ENCODE peak calls at places on chromosomes 11 and 22, in nine cellular contexts. U, E, W, Z, O, Y, Q, X and P are unnamed samples.

GRCh38 chr11:65125197-65126056 is 3.3 kb downstream of the MRPL49 start:
- DNase-seq in U (no peak), E (no peak), W (no peak), Z (no peak), O (peak; percentile 13), Y (no peak), Q (no peak), X (no peak), P (no peak)

GRCh38 chr11:123086315-123086714 is 24.4 kb upstream of the HSPA8 start:
- DNase-seq in U (no peak), E (no peak), W (no peak), Z (peak; percentile 61), O (no peak), Y (no peak), Q (peak; percentile 42), X (no peak), P (no peak)

GRCh38 chr11:102666331-102666957 is 39.1 kb downstream of the MMP27 start:
- DNase-seq in U (peak; percentile 74), E (no peak), W (no peak), Z (peak; percentile 65), O (peak; percentile 20), Y (no peak), Q (peak; percentile 64), X (peak; percentile 65), P (no peak)

GRCh38 chr11:63020671-63021255 is 5.1 kb upstream of the SLC22A8 start:
- DNase-seq in U (peak; percentile 86), E (no peak), W (no peak), Z (no peak), O (no peak), Y (peak; percentile 53), Q (no peak), X (no peak), P (no peak)

GRCh38 chr11:1356478-1356960 is 33.2 kb upstream of the BRSK2 start:
- DNase-seq in U (no peak), E (no peak), W (no peak), Z (no peak), O (no peak), Y (no peak), Q (no peak), X (no peak), P (no peak)

GRCh38 chr11:64793271-64794160 is 9.5 kb downstream of the MAP4K2 start:
- DNase-seq in U (no peak), E (no peak), W (peak; percentile 8), Z (no peak), O (peak; percentile 20), Y (no peak), Q (no peak), X (no peak), P (no peak)

GRCh38 chr11:35618497-35619029 is 303 bp downstream of the FJX1 start:
- DNase-seq in U (peak; percentile 61), E (no peak), W (peak; percentile 33), Z (peak; percentile 59), O (peak; percentile 33), Y (no peak), Q (peak; percentile 60), X (peak; percentile 46), P (peak; percentile 12)

GRCh38 chr11:103525069-103525468 is 415.8 kb downstream of the DYNC2H1 start:
- DNase-seq in U (no peak), E (no peak), W (no peak), Z (peak; percentile 60), O (no peak), Y (no peak), Q (no peak), X (peak; percentile 65), P (no peak)

GRCh38 chr11:95296621-95297025 is 65.6 kb upstream of the SESN3 start:
- DNase-seq in U (no peak), E (no peak), W (no peak), Z (no peak), O (peak; percentile 41), Y (no peak), Q (no peak), X (no peak), P (no peak)

GRCh38 chr11:85132839-85133238 is 494.3 kb downstream of the DLG2 start:
- DNase-seq in U (peak; percentile 48), E (no peak), W (no peak), Z (no peak), O (peak; percentile 10), Y (no peak), Q (peak; percentile 33), X (no peak), P (no peak)

GRCh38 chr11:8640305-8640932 is 42.0 kb downstream of the TRIM66 start:
- DNase-seq in U (peak; percentile 54), E (no peak), W (no peak), Z (no peak), O (no peak), Y (no peak), Q (no peak), X (no peak), P (no peak)

GRCh38 chr11:66011239-66011784 is 496 bp upstream of the CST6 start:
- DNase-seq in U (peak; percentile 53), E (no peak), W (no peak), Z (peak; percentile 15), O (peak; percentile 47), Y (no peak), Q (no peak), X (peak; percentile 46), P (no peak)

GRCh38 chr11:108994887-108995286 is 330.0 kb downstream of the DDX10 start:
- DNase-seq in U (no peak), E (no peak), W (no peak), Z (no peak), O (no peak), Y (no peak), Q (no peak), X (no peak), P (no peak)

GRCh38 chr11:102614485-102614884 is 10.6 kb downstream of the MMP20 start:
- DNase-seq in U (peak; percentile 26), E (no peak), W (no peak), Z (no peak), O (no peak), Y (no peak), Q (no peak), X (no peak), P (no peak)

GRCh38 chr11:29317669-29318068 is 699.2 kb downstream of the KCNA4 start:
- DNase-seq in U (no peak), E (no peak), W (no peak), Z (no peak), O (no peak), Y (no peak), Q (no peak), X (no peak), P (no peak)

GRCh38 chr11:2651826-2652237 is 48.0 kb downstream of the KCNQ1OT1 start:
- DNase-seq in U (no peak), E (no peak), W (no peak), Z (no peak), O (no peak), Y (no peak), Q (no peak), X (no peak), P (no peak)

GRCh38 chr22:32824531-32825315 is 23.2 kb downstream of the TIMP3 start:
- DNase-seq in U (no peak), E (no peak), W (no peak), Z (no peak), O (no peak), Y (no peak), Q (no peak), X (no peak), P (no peak)
- TF ChIP-seq CTCF in U (no peak), E (no peak), W (no peak), Z (no peak), O (no peak), Y (no peak), Q (no peak), X (no peak), P (no peak)

GRCh38 chr22:42560781-42561180 is 7.0 kb downstream of the SERHL2 start:
- DNase-seq in U (peak; percentile 85), E (no peak), W (no peak), Z (no peak), O (no peak), Y (peak; percentile 29), Q (peak; percentile 32), X (peak; percentile 24), P (no peak)
- TF ChIP-seq CTCF in U (peak; percentile 83), E (no peak), W (peak; percentile 16), Z (peak; percentile 57), O (peak; percentile 35), Y (peak; percentile 68), Q (peak; percentile 48), X (peak; percentile 47), P (peak; percentile 53)

GRCh38 chr11:11010624-11011127 is 152.8 kb upstream of the ZBED5 start:
- DNase-seq in U (peak; percentile 69), E (peak; percentile 27), W (no peak), Z (peak; percentile 14), O (peak; percentile 21), Y (peak; percentile 38), Q (peak; percentile 51), X (peak; percentile 18), P (peak; percentile 31)
- TF ChIP-seq CTCF in U (peak; percentile 64), E (no peak), W (no peak), Z (peak; percentile 43), O (no peak), Y (no peak), Q (peak; percentile 36), X (peak; percentile 31), P (peak; percentile 49)

GRCh38 chr11:36627006-36627405 is 29.0 kb upstream of the RAG2 start:
- DNase-seq in U (no peak), E (no peak), W (no peak), Z (no peak), O (no peak), Y (no peak), Q (no peak), X (no peak), P (no peak)

GRCh38 chr11:36619502-36619901 is 21.5 kb upstream of the RAG2 start:
- DNase-seq in U (no peak), E (no peak), W (no peak), Z (no peak), O (no peak), Y (no peak), Q (peak; percentile 12), X (peak; percentile 3), P (no peak)

GRCh38 chr11:36618025-36618700 is 20.1 kb upstream of the RAG2 start:
- DNase-seq in U (no peak), E (no peak), W (no peak), Z (no peak), O (no peak), Y (no peak), Q (no peak), X (no peak), P (no peak)

GRCh38 chr11:36627471-36627870 is 29.4 kb upstream of the RAG2 start:
- DNase-seq in U (no peak), E (no peak), W (no peak), Z (no peak), O (no peak), Y (no peak), Q (no peak), X (no peak), P (no peak)

DNA sequence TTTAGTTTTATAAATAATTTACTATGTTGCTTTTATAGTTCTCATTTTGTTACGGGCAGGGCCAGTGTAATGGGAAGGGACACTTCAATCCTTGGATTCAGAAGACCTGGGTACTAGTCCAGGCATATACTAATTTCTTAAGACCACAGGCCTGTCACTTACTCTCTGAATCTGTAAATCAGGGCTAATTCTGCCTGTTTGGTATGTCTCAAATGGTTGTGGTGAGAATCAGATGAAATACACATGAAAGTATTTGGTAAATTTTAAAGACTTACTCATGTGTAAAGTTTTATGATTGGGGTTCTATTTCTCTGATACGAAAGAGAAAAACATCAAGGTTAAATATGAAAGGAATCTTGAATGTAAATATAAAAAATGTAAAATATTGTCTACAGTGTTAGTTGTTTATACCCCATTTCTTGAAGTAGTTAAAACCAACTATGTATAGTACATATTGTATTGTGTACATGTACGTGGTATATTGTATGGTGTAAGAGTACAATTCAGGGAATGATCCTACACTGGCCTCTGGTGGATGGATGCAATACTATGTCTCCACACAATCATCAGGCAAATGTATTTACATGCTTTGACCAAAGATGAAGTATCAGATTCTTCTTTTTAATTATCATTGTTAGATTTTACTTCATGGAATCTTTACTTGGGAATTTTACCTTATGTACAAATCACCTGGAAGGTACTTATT is 24.5 kb upstream of the RAG2 start:
- DNase-seq in U (peak; percentile 6), E (no peak), W (no peak), Z (peak; percentile 30), O (no peak), Y (no peak), Q (peak; percentile 21), X (peak; percentile 56), P (no peak)
- TF ChIP-seq CTCF in U (peak; percentile 46), E (no peak), W (no peak), Z (peak; percentile 47), O (peak; percentile 35), Y (no peak), Q (peak; percentile 59), X (peak; percentile 58), P (peak; percentile 50)